ENCODE peak calls at places on chromosomes 2 and 18, in nine cellular contexts. P, D, B, V, E, Z, A, O and X are unnamed samples.

GRCh38 chr2:110149330-110150220 is 34.0 kb upstream of the MALL start:
- DNase-seq in P (no peak), D (no peak), B (no peak), V (no peak), E (no peak), Z (no peak), A (no peak), O (peak; percentile 85), X (no peak)

GRCh38 chr2:190789074-190790004 is 91.3 kb upstream of the GLS start:
- DNase-seq in P (peak; percentile 38), D (no peak), B (no peak), V (no peak), E (no peak), Z (no peak), A (no peak), O (no peak), X (no peak)

GRCh38 chr2:134819334-134819733 is 19.1 kb upstream of the ACMSD start:
- DNase-seq in P (no peak), D (no peak), B (no peak), V (no peak), E (no peak), Z (no peak), A (no peak), O (peak; percentile 76), X (no peak)

GRCh38 chr2:9714630-9715214 is 83.9 kb upstream of the YWHAQ start:
- DNase-seq in P (no peak), D (no peak), B (no peak), V (no peak), E (peak; percentile 44), Z (no peak), A (no peak), O (no peak), X (no peak)

GRCh38 chr2:234308814-234309195 is 188.1 kb downstream of the ARL4C start:
- DNase-seq in P (no peak), D (no peak), B (no peak), V (no peak), E (no peak), Z (no peak), A (no peak), O (no peak), X (no peak)

GRCh38 chr2:112021269-112021668 is 33.8 kb upstream of the TMEM87B start:
- DNase-seq in P (no peak), D (no peak), B (no peak), V (no peak), E (no peak), Z (no peak), A (no peak), O (no peak), X (no peak)

GRCh38 chr2:45123521-45124191 is 114.4 kb upstream of the SIX2 start:
- DNase-seq in P (no peak), D (no peak), B (no peak), V (no peak), E (no peak), Z (no peak), A (no peak), O (no peak), X (no peak)

GRCh38 chr2:45008296-45009129 is 739 bp downstream of the SIX2 start:
- DNase-seq in P (no peak), D (no peak), B (no peak), V (peak; percentile 36), E (no peak), Z (no peak), A (peak; percentile 40), O (no peak), X (no peak)

GRCh38 chr18:45793295-45793965 is 32.0 kb upstream of the SIGLEC15 start:
- DNase-seq in P (no peak), D (no peak), B (peak; percentile 67), V (no peak), E (no peak), Z (no peak), A (peak; percentile 2), O (peak; percentile 75), X (peak; percentile 75)

GRCh38 chr18:32934201-32934600 is 161.4 kb upstream of the KLHL14 start:
- DNase-seq in P (no peak), D (no peak), B (no peak), V (no peak), E (no peak), Z (no peak), A (no peak), O (no peak), X (no peak)

GRCh38 chr2:45652090-45653050 is 895 bp downstream of the PRKCE start:
- DNase-seq in P (no peak), D (no peak), B (peak; percentile 42), V (peak; percentile 43), E (peak; percentile 80), Z (peak; percentile 82), A (peak; percentile 46), O (no peak), X (peak; percentile 23)

GRCh38 chr2:72995420-72996151 is 75.9 kb downstream of the SFXN5 start:
- DNase-seq in P (no peak), D (no peak), B (peak; percentile 11), V (no peak), E (peak; percentile 44), Z (no peak), A (no peak), O (no peak), X (no peak)

GRCh38 chr2:171345971-171346722 is 87.6 kb downstream of the METTL8 start:
- DNase-seq in P (no peak), D (no peak), B (no peak), V (no peak), E (no peak), Z (no peak), A (no peak), O (no peak), X (peak; percentile 33)

GRCh38 chr2:202122975-202123765 is 50.1 kb downstream of the KIAA2012 start:
- DNase-seq in P (no peak), D (no peak), B (no peak), V (no peak), E (no peak), Z (no peak), A (peak; percentile 43), O (no peak), X (no peak)

DNA sequence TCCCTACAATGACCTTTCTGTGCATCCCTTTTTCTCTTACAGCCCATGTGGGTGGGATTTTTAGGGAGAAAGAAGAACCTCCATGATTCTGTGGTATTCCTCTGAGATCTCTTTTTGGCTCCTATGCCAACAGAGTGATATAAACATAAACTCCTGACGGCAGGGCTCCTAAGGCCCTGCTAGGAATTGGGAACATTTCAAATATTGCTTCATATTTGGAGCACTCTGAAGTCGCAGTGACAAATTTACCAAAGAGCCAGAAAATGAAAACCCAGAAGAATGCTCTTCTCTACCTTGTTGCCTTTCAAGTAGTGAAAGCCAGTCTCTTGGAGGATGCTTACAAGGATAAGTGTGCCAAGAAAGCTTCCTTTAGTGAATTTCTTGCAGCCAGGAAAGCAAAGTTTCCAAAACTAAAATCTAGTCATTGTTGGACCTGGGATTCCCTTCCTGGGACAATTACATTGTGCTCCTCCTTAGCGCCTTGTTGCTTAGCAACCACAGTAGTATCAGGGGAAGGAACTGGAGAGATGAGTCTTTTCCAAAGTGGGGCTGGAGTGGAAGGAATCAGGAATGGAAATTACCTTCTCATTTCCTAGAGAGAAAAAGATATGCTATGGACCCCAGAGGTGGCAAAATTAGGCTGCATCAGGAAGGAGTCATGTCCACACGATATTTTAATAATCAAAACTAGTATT is 7.3 kb upstream of the SETBP1 start:
- DNase-seq in P (no peak), D (no peak), B (no peak), V (no peak), E (no peak), Z (no peak), A (no peak), O (no peak), X (no peak)
- TF ChIP-seq POLR2AphosphoS5 in P (no peak), D (no peak), B (no peak), V (no peak), E (no peak), Z (no peak), A (no peak), O (no peak), X (no peak)

GRCh38 chr2:84741182-84741822 is 139.6 kb downstream of the TRABD2A start:
- DNase-seq in P (peak; percentile 25), D (peak; percentile 46), B (no peak), V (peak; percentile 9), E (no peak), Z (no peak), A (peak; percentile 80), O (peak; percentile 18), X (no peak)
- H3K27ac ChIP-seq in P (no peak overlapping the region), D (no peak overlapping the region), B (no peak overlapping the region), V (no peak overlapping the region), E (no peak overlapping the region), Z (no peak overlapping the region), A (no peak overlapping the region), O (no peak overlapping the region), X (no peak overlapping the region)

DNA sequence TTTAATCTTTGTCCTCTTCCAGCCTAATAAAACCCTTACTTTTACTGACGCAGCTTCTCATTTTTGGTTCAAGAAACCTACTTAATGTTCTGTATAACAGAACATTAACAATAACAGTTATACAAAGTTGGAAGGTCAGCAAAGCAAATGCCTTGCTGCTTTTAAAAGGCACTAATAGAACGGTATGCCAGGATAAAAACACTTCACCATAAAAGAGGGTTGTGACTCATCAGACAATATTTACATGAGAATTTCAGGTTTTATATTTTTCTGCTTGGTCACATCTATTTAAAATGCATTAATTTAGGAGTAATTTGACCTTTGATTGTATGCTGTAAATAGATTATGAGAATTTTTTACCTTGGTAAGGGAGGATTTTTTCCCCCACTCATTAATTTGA is 3.0 kb downstream of the KLHL41 start:
- DNase-seq in P (no peak), D (no peak), B (no peak), V (no peak), E (no peak), Z (no peak), A (no peak), O (no peak), X (no peak)
- H3K4me3 ChIP-seq in P (no peak overlapping the region), D (no peak overlapping the region), B (no peak overlapping the region), V (no peak overlapping the region), E (no peak overlapping the region), Z (no peak overlapping the region), A (no peak overlapping the region), O (no peak overlapping the region), X (no peak overlapping the region)

GRCh38 chr18:5895886-5896740 is 791 bp upstream of the TMEM200C start:
- DNase-seq in P (no peak), D (no peak), B (peak; percentile 44), V (peak; percentile 72), E (peak; percentile 74), Z (no peak), A (peak; percentile 74), O (no peak), X (no peak)
- TF ChIP-seq POLR2AphosphoS5 in P (no peak), D (peak; percentile 76), B (no peak), V (no peak), E (no peak), Z (no peak), A (peak; percentile 40), O (no peak), X (no peak)

GRCh38 chr2:188870289-188870688 is 103.9 kb upstream of the COL3A1 start:
- DNase-seq in P (no peak), D (no peak), B (no peak), V (no peak), E (no peak), Z (no peak), A (no peak), O (no peak), X (no peak)
- H3K27ac ChIP-seq in P (no peak overlapping the region), D (no peak overlapping the region), B (no peak overlapping the region), V (peak overlapping the region; percentile 3), E (no peak overlapping the region), Z (no peak overlapping the region), A (no peak overlapping the region), O (no peak overlapping the region), X (no peak overlapping the region)

GRCh38 chr2:151029406-151030157 is 232.1 kb downstream of the RBM43 start:
- DNase-seq in P (no peak), D (no peak), B (no peak), V (no peak), E (no peak), Z (no peak), A (no peak), O (no peak), X (no peak)
- H3K4me3 ChIP-seq in P (no peak overlapping the region), D (no peak overlapping the region), B (no peak overlapping the region), V (no peak overlapping the region), E (no peak overlapping the region), Z (no peak overlapping the region), A (no peak overlapping the region), O (no peak overlapping the region), X (no peak overlapping the region)